ENCODE peak calls at places on chromosomes 1 and 21, in six cellular contexts. X is stimulated activated naive CD4-positive, alpha-beta T cell; C is T-helper 1 cell; N is AG10803; M is AG08396; A is CD4-positive, alpha-beta memory T cell. E is an unnamed sample.

GRCh38 chr1:205259361-205259832 is 31.7 kb downstream of the TMCC2 start:
- DNase-seq in X (no peak), C (no peak), N (peak), M (no peak), A (no peak), E (no peak)

GRCh38 chr1:243930822-243931671 is 81.0 kb upstream of the AKT3 start:
- DNase-seq in X (no peak), C (no peak), N (no peak), M (no peak), A (no peak), E (no peak)

GRCh38 chr1:65625528-65625927 is 167.2 kb upstream of the PDE4B start:
- DNase-seq in X (no peak), C (no peak), N (no peak), M (no peak), A (no peak), E (no peak)

GRCh38 chr21:34846601-34847112 is 177.9 kb downstream of the CLIC6 start:
- DNase-seq in X (no peak), C (no peak), N (no peak), M (peak), A (no peak), E (no peak)

GRCh38 chr1:218829143-218829542 is 344.5 kb upstream of the LYPLAL1 start:
- DNase-seq in X (no peak), C (no peak), N (peak), M (no peak), A (no peak), E (no peak)

GRCh38 chr21:45977396-45977795 is 4.2 kb upstream of the COL6A1 start:
- DNase-seq in X (no peak), C (no peak), N (no peak), M (no peak), A (no peak), E (no peak)

GRCh38 chr1:7476861-7477534 is 294.1 kb upstream of the VAMP3 start:
- DNase-seq in X (no peak), C (no peak), N (peak), M (no peak), A (no peak), E (no peak)

GRCh38 chr1:194394676-194395075 is 1208.3 kb upstream of the B3GALT2 start:
- DNase-seq in X (no peak), C (no peak), N (no peak), M (no peak), A (no peak), E (no peak)

GRCh38 chr1:54887665-54888071 is 673 bp upstream of the DHCR24 start:
- DNase-seq in X (no peak), C (no peak), N (peak), M (no peak), A (no peak), E (no peak)

GRCh38 chr1:23528245-23528978 is 2.6 kb downstream of the E2F2 start:
- DNase-seq in X (peak), C (peak), N (peak), M (peak), A (peak), E (peak)

GRCh38 chr1:206782448-206782847 is 10.2 kb upstream of the IL10 start:
- DNase-seq in X (no peak), C (no peak), N (no peak), M (no peak), A (no peak), E (peak)

GRCh38 chr1:29156543-29157268 is 25.0 kb downstream of the SRSF4 start:
- DNase-seq in X (no peak), C (no peak), N (no peak), M (no peak), A (no peak), E (no peak)

GRCh38 chr1:2341706-2342383 is 49.5 kb downstream of the MORN1 start:
- DNase-seq in X (no peak), C (no peak), N (no peak), M (no peak), A (no peak), E (no peak)

GRCh38 chr21:23886828-23887708 is 1720.2 kb downstream of the MRPL39 start:
- DNase-seq in X (no peak), C (no peak), N (no peak), M (no peak), A (no peak), E (no peak)

GRCh38 chr1:90761156-90761555 is 44.1 kb upstream of the BARHL2 start:
- DNase-seq in X (no peak), C (no peak), N (no peak), M (no peak), A (no peak), E (no peak)

GRCh38 chr1:247474367-247474766 is 16.5 kb upstream of the OR2B11 start:
- DNase-seq in X (no peak), C (no peak), N (no peak), M (no peak), A (no peak), E (no peak)

E was measured in immature natural killer cell.